ENCODE peak calls at places on chromosome 5, in ten cellular contexts. V, M, J, F, R, B, Z, D, Y and S are unnamed samples.

GRCh38 chr5:73160239-73160671 is 12.7 kb upstream of the TMEM174 start:
- DNase-seq in D (no peak), Y (no peak), M (no peak), B (no peak), R (peak; percentile 70), F (no peak), V (no peak), Z (no peak), J (no peak), S (no peak)

GRCh38 chr5:178515019-178515418 is 75.2 kb downstream of the COL23A1 start:
- DNase-seq in F (no peak), V (no peak), J (no peak), Y (no peak), B (no peak), R (no peak), M (no peak), Z (no peak), D (no peak), S (no peak)

GRCh38 chr5:149636861-149637246 is 55.6 kb downstream of the ARHGEF37 start:
- DNase-seq in R (peak; percentile 29), Y (no peak), M (peak; percentile 89), J (peak; percentile 62), F (peak; percentile 69), D (peak; percentile 72), V (peak; percentile 69), B (peak; percentile 62), Z (peak; percentile 92), S (no peak)

GRCh38 chr5:170397059-170397458 is 7.9 kb upstream of the KCNMB1 start:
- DNase-seq in Y (no peak), B (no peak), F (no peak), J (no peak), V (no peak), M (no peak), R (no peak), Z (no peak), D (no peak), S (no peak)

GRCh38 chr5:54296386-54296785 is 14.0 kb downstream of the ARL15 start:
- DNase-seq in M (no peak), B (no peak), V (no peak), D (no peak), J (no peak), Y (no peak), F (peak; percentile 36), R (no peak), Z (no peak), S (peak; percentile 55)

GRCh38 chr5:759111-759741 is 25.3 kb downstream of the ZDHHC11B start:
- DNase-seq in Y (peak; percentile 91), Z (peak; percentile 82), B (no peak), V (no peak), D (peak; percentile 84), F (peak; percentile 87), J (peak; percentile 49), R (no peak), M (no peak), S (peak; percentile 85)

GRCh38 chr5:34657550-34657921 is 1.4 kb downstream of the RAI14 start:
- DNase-seq in D (peak; percentile 21), F (no peak), M (peak; percentile 11), B (peak; percentile 42), Z (no peak), V (no peak), J (peak; percentile 18), R (peak; percentile 48), Y (peak; percentile 64), S (peak; percentile 19)

GRCh38 chr5:68817696-68818695 is 275.8 kb upstream of the SLC30A5 start:
- DNase-seq in M (no peak), R (no peak), J (no peak), Y (no peak), B (no peak), D (no peak), F (no peak), Z (no peak), V (peak; percentile 36), S (peak; percentile 24)

GRCh38 chr5:76548525-76549229 is 74.5 kb downstream of the F2RL2 start:
- DNase-seq in V (no peak), D (no peak), R (no peak), Z (no peak), M (no peak), F (no peak), Y (no peak), B (no peak), J (no peak), S (no peak)

GRCh38 chr5:139524932-139525585 is 36.1 kb upstream of the UBE2D2 start:
- DNase-seq in F (no peak), Y (no peak), B (no peak), M (no peak), V (no peak), Z (no peak), D (no peak), R (no peak), J (no peak), S (no peak)

GRCh38 chr5:131986161-131986912 is 25.1 kb downstream of the ACSL6 start:
- DNase-seq in Z (no peak), R (no peak), J (no peak), F (no peak), B (peak; percentile 4), M (no peak), D (no peak), V (no peak), Y (no peak), S (no peak)

DNA sequence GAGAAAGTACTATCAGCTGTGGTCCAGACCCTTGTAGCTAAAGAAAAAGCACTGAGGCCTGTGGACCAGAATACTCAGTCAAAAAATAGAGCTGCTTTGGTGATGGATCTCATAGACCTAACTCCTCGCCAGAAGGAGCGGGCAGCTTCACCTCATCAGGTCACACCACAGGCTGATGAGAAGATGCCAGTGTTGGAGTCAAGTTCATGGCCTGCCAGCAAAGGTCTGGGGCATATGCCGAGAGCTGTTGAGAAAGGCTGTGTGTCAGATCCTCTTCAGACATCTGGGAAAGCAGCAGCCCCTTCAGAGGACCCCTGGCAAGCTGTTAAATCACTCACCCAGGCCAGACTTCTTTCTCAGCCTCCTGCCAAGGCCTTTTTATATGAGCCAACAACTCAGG is 8.9 kb downstream of the RAB24 start:
- DNase-seq in J (no peak), Y (no peak), B (no peak), V (no peak), F (no peak), R (no peak), M (no peak), D (no peak), Z (no peak), S (no peak)
- H3K4me3 ChIP-seq in J (no peak overlapping the region), Y (no peak overlapping the region), B (no peak overlapping the region), V (no peak overlapping the region), F (no peak overlapping the region), R (no peak overlapping the region), M (no peak overlapping the region), D (no peak overlapping the region), Z (no peak overlapping the region), S (no peak overlapping the region)

GRCh38 chr5:90563161-90563560 is 4.6 kb downstream of the ADGRV1 start:
- DNase-seq in Z (no peak), Y (no peak), R (no peak), F (no peak), V (no peak), B (no peak), J (no peak), M (no peak), D (no peak), S (no peak)
- H3K4me3 ChIP-seq in Z (no peak overlapping the region), Y (no peak overlapping the region), R (no peak overlapping the region), F (no peak overlapping the region), V (no peak overlapping the region), B (no peak overlapping the region), J (no peak overlapping the region), M (no peak overlapping the region), D (no peak overlapping the region), S (no peak overlapping the region)

DNA sequence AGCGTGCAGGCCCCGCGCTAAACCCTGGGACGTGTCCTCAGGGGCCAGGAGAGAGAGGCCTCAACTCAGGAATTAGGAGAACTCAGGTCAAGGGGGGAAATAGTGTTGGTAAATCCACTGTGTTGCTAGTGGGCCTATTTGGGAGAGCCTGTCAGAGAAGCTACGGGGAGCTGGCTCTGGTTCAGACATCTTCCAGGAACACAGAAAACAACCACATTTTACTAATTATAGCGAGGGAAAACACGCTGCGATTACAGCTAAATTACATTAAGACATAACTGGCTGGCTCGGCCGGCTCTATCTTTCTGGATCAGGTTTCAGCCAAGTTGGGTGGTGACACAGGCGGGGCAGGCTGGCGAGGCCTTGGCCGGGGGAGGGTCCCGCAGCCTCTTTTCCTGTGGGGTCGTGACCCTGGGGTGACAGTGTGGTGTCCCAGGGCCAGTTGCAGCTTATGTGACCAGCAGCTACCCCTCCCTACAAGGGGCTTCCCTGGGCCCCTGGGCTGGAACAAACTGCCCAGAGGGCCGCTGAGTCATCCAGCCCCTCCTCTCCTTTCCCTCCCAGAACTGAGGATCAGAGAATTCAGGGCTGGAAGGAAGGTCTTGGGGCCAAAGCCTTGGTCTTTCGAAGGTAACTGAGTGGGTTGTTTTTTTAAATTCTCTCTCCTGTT is 75.1 kb downstream of the FGF18 start:
- DNase-seq in R (peak; percentile 77), Z (peak; percentile 79), J (peak; percentile 93), D (peak; percentile 44), B (peak; percentile 59), Y (peak; percentile 79), F (peak; percentile 56), V (no peak), M (peak; percentile 79), S (peak; percentile 35)
- H3K4me3 ChIP-seq in R (no peak overlapping the region), Z (no peak overlapping the region), J (no peak overlapping the region), D (no peak overlapping the region), B (no peak overlapping the region), Y (no peak overlapping the region), F (no peak overlapping the region), V (no peak overlapping the region), M (no peak overlapping the region), S (no peak overlapping the region)

GRCh38 chr5:62286834-62287611 is 19.0 kb upstream of the KIF2A start:
- DNase-seq in Y (no peak), V (no peak), Z (no peak), D (no peak), F (no peak), M (no peak), R (no peak), J (no peak), B (no peak), S (no peak)

GRCh38 chr5:62284946-62285891 is 20.8 kb upstream of the KIF2A start:
- DNase-seq in R (no peak), Z (no peak), M (no peak), D (no peak), F (no peak), Y (no peak), B (no peak), J (no peak), V (no peak), S (no peak)

GRCh38 chr5:62283856-62284255 is 22.1 kb upstream of the KIF2A start:
- DNase-seq in Z (no peak), V (no peak), F (no peak), D (no peak), R (no peak), B (no peak), Y (no peak), M (no peak), J (no peak), S (no peak)

GRCh38 chr5:62288118-62288517 is 17.9 kb upstream of the KIF2A start:
- DNase-seq in B (no peak), V (no peak), M (no peak), Z (no peak), F (no peak), R (no peak), D (no peak), Y (no peak), J (no peak), S (no peak)

DNA sequence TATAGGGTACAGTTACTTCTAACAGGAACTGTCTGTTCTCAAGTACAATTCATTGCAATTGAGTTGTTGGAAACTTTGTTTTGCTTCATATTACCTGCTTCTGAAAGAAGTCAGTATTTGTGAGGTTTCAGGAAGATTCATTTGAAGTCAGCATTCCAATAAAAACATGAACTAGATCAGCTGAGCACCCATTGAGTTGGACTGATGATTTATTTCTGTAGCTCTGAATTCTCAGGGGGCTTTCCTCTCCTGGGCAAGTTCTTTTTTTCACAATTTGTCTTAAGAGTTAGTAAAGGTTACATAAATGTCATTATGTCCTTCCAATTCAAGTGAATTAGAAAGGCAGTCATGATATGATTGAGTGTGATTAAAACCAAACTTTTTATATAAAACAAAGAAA is 16.2 kb upstream of the KIF2A start:
- DNase-seq in R (no peak), Y (no peak), F (no peak), Z (no peak), M (no peak), J (no peak), D (no peak), V (no peak), B (no peak), S (no peak)
- H3K4me3 ChIP-seq in R (no peak overlapping the region), Y (no peak overlapping the region), F (no peak overlapping the region), Z (no peak overlapping the region), M (no peak overlapping the region), J (no peak overlapping the region), D (no peak overlapping the region), V (no peak overlapping the region), B (no peak overlapping the region), S (no peak overlapping the region)